ENCODE peak calls at places on chromosomes 12 and 14, in eight cellular contexts. C is cardiac muscle cell, Y is AG09319, H is stomach, X is right lobe of liver, S is progenitor cell of endocrine pancreas, F is breast epithelium, J is fibroblast of mammary gland. V is an unnamed sample.

GRCh38 chr12:43349863-43350262 is 202.1 kb downstream of the ADAMTS20 start:
- DNase-seq in C (no peak), Y (no peak), H (no peak), X (no peak), S (no peak), F (no peak), J (peak; percentile 47), V (no peak)

GRCh38 chr14:92680781-92681650 is 67.4 kb downstream of the LGMN start:
- DNase-seq in C (peak; percentile 79), Y (peak; percentile 49), H (peak; percentile 76), X (peak; percentile 73), S (peak; percentile 66), F (peak; percentile 40), J (peak; percentile 76), V (peak; percentile 52)

GRCh38 chr12:13126494-13126893 is 23.0 kb upstream of the GSG1 start:
- DNase-seq in C (no peak), Y (no peak), H (no peak), X (no peak), S (no peak), F (no peak), J (peak; percentile 37), V (no peak)

GRCh38 chr12:92146865-92147264 is 1.2 kb upstream of the BTG1 start:
- DNase-seq in C (no peak), Y (no peak), H (no peak), X (no peak), S (no peak), F (no peak), J (no peak), V (no peak)

GRCh38 chr12:86613306-86613705 is 357.1 kb upstream of the MGAT4C start:
- DNase-seq in C (no peak), Y (no peak), H (no peak), X (no peak), S (no peak), F (no peak), J (no peak), V (no peak)

GRCh38 chr12:100718212-100718611 is 76.4 kb upstream of the ANO4 start:
- DNase-seq in C (peak; percentile 13), Y (no peak), H (no peak), X (no peak), S (no peak), F (no peak), J (peak; percentile 24), V (no peak)

GRCh38 chr12:24838531-24838950 is 110.4 kb downstream of the BCAT1 start:
- DNase-seq in C (no peak), Y (peak; percentile 92), H (no peak), X (no peak), S (no peak), F (peak; percentile 22), J (peak; percentile 99), V (peak; percentile 69)

GRCh38 chr12:124760548-124760947 is 103.1 kb downstream of the SCARB1 start:
- DNase-seq in C (no peak), Y (no peak), H (no peak), X (no peak), S (no peak), F (no peak), J (no peak), V (no peak)

GRCh38 chr12:69068431-69068830 is 135.5 kb upstream of the CPM start:
- DNase-seq in C (no peak), Y (no peak), H (peak; percentile 53), X (no peak), S (no peak), F (no peak), J (peak; percentile 78), V (peak; percentile 50)

GRCh38 chr12:91901675-91902074 is 244.0 kb downstream of the BTG1 start:
- DNase-seq in C (no peak), Y (no peak), H (no peak), X (no peak), S (no peak), F (no peak), J (no peak), V (no peak)

DNA sequence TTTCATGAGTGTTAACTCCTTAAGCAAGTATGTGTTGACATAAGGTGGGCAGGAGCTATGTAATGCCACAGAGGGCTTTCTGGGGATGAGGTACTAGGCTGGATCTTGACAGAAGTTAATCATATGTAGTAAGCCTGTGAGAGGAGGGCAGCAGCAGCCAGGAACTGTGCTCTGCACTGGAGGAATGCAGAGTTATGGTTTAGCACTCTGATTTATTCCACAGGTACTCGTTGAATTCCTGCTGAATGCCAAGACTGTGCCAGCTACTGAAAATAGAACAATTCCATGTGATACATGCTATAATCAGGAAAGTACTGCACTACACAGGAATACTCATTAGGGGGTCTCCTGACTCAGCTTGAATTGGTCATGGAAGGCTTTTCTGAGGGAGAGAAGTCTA is 58.7 kb downstream of the SUSD6 start:
- DNase-seq in C (no peak), Y (no peak), H (no peak), X (no peak), S (no peak), F (no peak), J (no peak), V (no peak)
- TF ChIP-seq CTCF in C (no peak), Y (no peak), H (no peak), X (no peak), S (no peak), F (no peak), J (no peak), V (no peak)

DNA sequence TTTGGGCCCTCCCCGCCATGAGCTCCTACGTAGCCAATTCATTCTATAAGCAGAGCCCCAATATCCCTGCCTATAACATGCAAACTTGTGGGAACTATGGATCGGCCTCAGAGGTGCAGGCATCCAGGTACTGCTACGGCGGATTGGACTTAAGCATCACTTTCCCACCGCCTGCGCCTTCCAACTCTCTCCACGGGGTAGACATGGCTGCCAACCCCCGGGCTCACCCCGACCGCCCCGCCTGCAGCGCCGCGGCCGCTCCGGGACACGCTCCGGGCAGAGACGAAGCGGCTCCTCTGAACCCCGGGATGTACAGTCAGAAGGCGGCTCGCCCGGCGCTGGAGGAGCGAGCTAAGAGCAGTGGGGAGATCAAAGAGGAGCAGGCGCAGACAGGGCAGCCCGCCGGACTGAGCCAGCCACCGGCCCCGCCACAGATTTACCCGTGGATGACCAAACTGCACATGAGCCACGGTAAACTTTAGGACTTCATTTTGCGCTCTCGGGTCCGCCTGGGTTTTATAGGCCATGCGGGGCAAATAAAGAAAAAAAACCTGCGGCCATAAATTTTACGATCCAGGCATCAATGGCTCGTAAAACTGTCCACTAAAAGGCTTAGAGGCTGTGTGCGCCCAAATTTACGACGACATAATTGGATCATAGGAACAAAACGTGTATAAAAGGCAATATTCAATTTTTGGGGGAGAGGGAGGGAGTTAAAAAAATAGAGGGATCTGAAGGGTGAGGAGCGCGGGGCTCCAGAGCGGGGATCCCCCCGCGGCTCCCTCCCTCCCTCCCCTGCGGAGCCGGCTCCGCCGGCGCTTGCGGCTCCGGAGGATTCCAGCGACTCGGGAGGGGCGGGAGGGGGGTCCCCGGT is 493 bp downstream of the HOXC5 start:
- DNase-seq in C (no peak), Y (no peak), H (peak; percentile 54), X (no peak), S (no peak), F (no peak), J (peak; percentile 60), V (no peak)
- TF ChIP-seq CTCF in C (no peak), Y (no peak), H (no peak), X (no peak), S (no peak), F (no peak), J (no peak), V (no peak)

GRCh38 chr14:65267856-65268255 is 144.7 kb upstream of the FUT8 start:
- DNase-seq in C (no peak), Y (no peak), H (no peak), X (no peak), S (no peak), F (no peak), J (no peak), V (no peak)
- TF ChIP-seq CTCF in C (no peak), Y (no peak), H (no peak), X (no peak), S (no peak), F (no peak), J (no peak), V (no peak)

GRCh38 chr12:78473136-78473535 is 391.4 kb upstream of the SYT1 start:
- DNase-seq in C (no peak), Y (no peak), H (no peak), X (no peak), S (no peak), F (no peak), J (peak; percentile 66), V (no peak)

GRCh38 chr12:78473561-78473960 is 391.0 kb upstream of the SYT1 start:
- DNase-seq in C (no peak), Y (no peak), H (no peak), X (no peak), S (no peak), F (no peak), J (no peak), V (no peak)

DNA sequence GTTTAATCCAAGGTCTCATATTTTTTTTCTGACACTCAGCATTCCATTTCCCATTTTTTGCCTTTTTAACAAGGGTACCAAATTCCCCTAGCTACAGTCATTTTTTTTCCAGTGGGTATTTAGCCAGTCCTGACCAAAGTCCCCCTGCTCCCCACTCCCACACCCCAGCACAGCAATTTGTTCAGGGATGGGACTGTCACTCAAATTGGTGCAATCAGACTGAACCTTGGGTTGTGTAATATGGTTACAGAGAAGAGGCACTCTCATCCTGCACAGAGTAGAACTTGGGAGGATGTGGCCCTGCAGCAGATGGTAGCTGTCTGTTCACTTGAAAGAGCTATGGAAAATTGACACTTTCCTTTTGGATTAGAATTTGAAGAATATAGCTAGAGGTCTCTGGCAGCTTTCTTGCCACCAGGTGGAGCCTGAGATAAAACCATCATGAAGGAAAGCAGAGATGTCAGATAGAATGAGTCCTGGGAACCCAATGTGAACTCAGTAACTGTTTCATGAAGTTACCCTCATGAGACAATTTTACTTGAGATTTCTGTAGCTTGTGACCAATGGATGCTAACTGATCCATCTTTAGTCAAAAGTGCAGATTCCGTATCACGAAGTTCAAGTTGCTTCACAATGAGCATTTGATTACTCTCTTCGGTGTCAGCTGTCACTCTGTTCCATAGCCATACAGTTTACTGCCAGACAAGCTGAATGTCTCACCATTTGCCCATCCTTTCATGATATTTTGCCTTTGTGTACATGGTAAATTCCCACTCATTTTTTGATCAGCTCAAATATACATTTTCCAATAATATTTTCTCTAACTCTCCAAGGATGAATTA is 394.0 kb upstream of the SYT1 start:
- DNase-seq in C (peak; percentile 23), Y (no peak), H (no peak), X (no peak), S (no peak), F (no peak), J (peak; percentile 60), V (peak; percentile 46)
- TF ChIP-seq CTCF in C (peak; percentile 43), Y (peak; percentile 55), H (no peak), X (peak; percentile 37), S (peak; percentile 70), F (no peak), J (peak; percentile 76), V (peak; percentile 83)

DNA sequence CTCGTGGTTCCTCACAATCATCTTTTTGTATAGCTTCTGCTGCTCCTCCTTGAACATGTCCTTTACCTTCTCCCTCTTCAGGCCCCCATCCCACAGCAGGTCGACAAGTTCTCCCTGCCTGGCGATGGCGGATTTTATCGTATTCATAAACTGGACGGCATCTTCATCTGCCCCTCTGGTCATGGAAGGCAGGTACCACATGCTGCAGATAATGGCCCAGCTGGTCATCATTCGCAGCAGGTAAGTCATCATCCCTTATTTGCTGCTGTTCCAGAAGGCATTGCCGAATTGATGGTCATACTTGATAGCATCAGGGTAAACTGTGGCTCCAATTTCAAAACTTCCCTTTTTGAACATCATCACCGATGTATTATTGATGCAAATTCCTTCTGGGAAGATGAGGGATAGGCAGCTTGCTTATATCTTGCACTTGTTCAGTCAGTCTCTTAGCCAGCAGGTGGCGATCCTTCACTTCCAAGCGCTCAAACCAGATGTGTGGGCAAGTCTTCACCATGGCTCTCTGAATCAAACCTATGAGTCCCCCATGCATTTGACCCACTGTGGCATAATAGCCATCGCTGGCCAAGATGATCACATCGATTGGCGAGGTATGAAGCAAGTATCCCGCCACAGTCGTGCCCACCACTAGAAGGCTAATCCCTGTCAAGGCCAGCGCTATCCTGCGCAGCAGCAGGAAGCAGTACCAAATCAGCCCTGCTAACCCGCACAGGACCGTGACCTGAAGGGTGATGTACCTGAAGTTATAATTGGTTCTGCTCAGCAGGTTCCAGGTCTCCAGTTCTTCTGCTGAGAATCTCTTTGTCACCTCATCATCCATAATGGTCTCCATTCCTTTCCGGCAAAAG is 381.5 kb upstream of the STXBP6 start:
- DNase-seq in C (peak; percentile 57), Y (no peak), H (peak; percentile 32), X (peak; percentile 47), S (peak; percentile 25), F (no peak), J (peak; percentile 32), V (no peak)
- TF ChIP-seq CTCF in C (no peak), Y (no peak), H (no peak), X (peak; percentile 54), S (peak; percentile 67), F (no peak), J (peak; percentile 14), V (peak; percentile 35)

V was measured in HFFc6.